ENCODE peak calls at places on chromosomes 4 and X, in six cellular contexts. F is SW480, A is caudate nucleus, W is bronchial epithelial cell, D is B cell, M is GM23248. K is an unnamed sample.

GRCh38 chrX:7132335-7133035 is 15.0 kb upstream of the STS start:
- DNase-seq in F (no peak), A (no peak), W (peak; percentile 91), D (peak; percentile 41), M (peak; percentile 76), K (no peak)

GRCh38 chrX:2546496-2546895 is 45.7 kb upstream of the DHRSX start:
- DNase-seq in F (no peak), A (no peak), W (no peak), D (no peak), M (no peak), K (no peak)

GRCh38 chrX:154032653-154033052 is 13.0 kb upstream of the IRAK1 start:
- DNase-seq in F (no peak), A (no peak), W (no peak), D (no peak), M (peak; percentile 38), K (no peak)

GRCh38 chr4:25509656-25510055 is 132.6 kb downstream of the ANAPC4 start:
- DNase-seq in F (no peak), A (no peak), W (no peak), D (no peak), M (peak; percentile 10), K (no peak)

GRCh38 chrX:69503835-69504625 is at the start of gene NALF2:
- DNase-seq in F (no peak), A (peak; percentile 42), W (peak; percentile 27), D (peak; percentile 5), M (peak; percentile 60), K (peak; percentile 60)

GRCh38 chr4:38820329-38821061 is 15.9 kb upstream of the TLR1 start:
- DNase-seq in F (no peak), A (no peak), W (no peak), D (peak; percentile 14), M (no peak), K (no peak)

GRCh38 chr4:75830906-75831305 is 71.3 kb downstream of the PPEF2 start:
- DNase-seq in F (no peak), A (no peak), W (no peak), D (no peak), M (no peak), K (no peak)

GRCh38 chr4:158208931-158209640 is 1.2 kb upstream of the TMEM144 start:
- DNase-seq in F (no peak), A (no peak), W (no peak), D (peak; percentile 3), M (no peak), K (no peak)

K was measured in NCI-H1694.